ENCODE peak calls at places on chromosomes 3 and 15, in six cellular contexts. C, B, N, U, Z and W are unnamed samples.

GRCh38 chr3:134342269-134342668 is 32.0 kb downstream of the AMOTL2 start:
- DNase-seq in C (no peak), B (no peak), N (no peak), U (no peak), Z (no peak), W (no peak)

GRCh38 chr15:40511472-40512133 is 40.8 kb downstream of the CHST14 start:
- DNase-seq in C (peak; percentile 25), B (peak; percentile 93), N (no peak), U (peak; percentile 25), Z (no peak), W (peak; percentile 61)

GRCh38 chr15:76059320-76060097 is at the start of gene TMEM266:
- DNase-seq in C (no peak), B (peak; percentile 61), N (no peak), U (peak; percentile 34), Z (peak; percentile 4), W (peak; percentile 21)

GRCh38 chr3:192819001-192819569 is 91.7 kb upstream of the FGF12 start:
- DNase-seq in C (no peak), B (no peak), N (peak; percentile 89), U (no peak), Z (peak; percentile 15), W (peak; percentile 84)

GRCh38 chr15:78761891-78762385 is 49.3 kb downstream of the ADAMTS7 start:
- DNase-seq in C (no peak), B (peak; percentile 19), N (no peak), U (no peak), Z (no peak), W (no peak)

GRCh38 chr15:90002428-90002844 is 1.3 kb downstream of the ZNF710 start:
- DNase-seq in C (no peak), B (peak; percentile 56), N (peak; percentile 25), U (no peak), Z (no peak), W (peak; percentile 52)

GRCh38 chr15:49421991-49422390 is 1.1 kb upstream of the FGF7 start:
- DNase-seq in C (no peak), B (peak; percentile 78), N (peak; percentile 49), U (peak; percentile 12), Z (peak; percentile 4), W (peak; percentile 75)

GRCh38 chr3:147797095-147797494 is 387.9 kb downstream of the ZIC1 start:
- DNase-seq in C (no peak), B (no peak), N (peak; percentile 67), U (peak; percentile 4), Z (no peak), W (peak; percentile 29)

GRCh38 chr3:64889991-64890390 is 202.2 kb upstream of the ADAMTS9 start:
- DNase-seq in C (no peak), B (peak; percentile 63), N (no peak), U (no peak), Z (no peak), W (no peak)

GRCh38 chr3:126524429-126524988 is 554 bp downstream of the CHST13 start:
- DNase-seq in C (no peak), B (peak; percentile 61), N (no peak), U (no peak), Z (no peak), W (no peak)

GRCh38 chr3:70531838-70532489 is 219.5 kb upstream of the MDFIC2 start:
- DNase-seq in C (no peak), B (no peak), N (no peak), U (no peak), Z (no peak), W (no peak)